ENCODE peak calls at places on chromosomes 6 and 20, in nine cellular contexts. Y is endothelial cell; R is neural progenitor cell; F is left ventricle myocardium inferior; A is lower lobe of right lung; U is CD8-positive, alpha-beta T cell; V is B cell; O is endodermal cell; X is psoas muscle. S is an unnamed sample.

GRCh38 chr6:127514396-127515227 is 4.5 kb downstream of the MTCL3 start:
- DNase-seq in Y (peak; percentile 55), R (peak; percentile 83), F (peak; percentile 46), A (peak; percentile 70), U (no peak), V (no peak), O (peak; percentile 89), X (peak; percentile 37), S (peak; percentile 36)

GRCh38 chr6:136437246-136437645 is 113.0 kb downstream of the MAP7 start:
- DNase-seq in Y (no peak), R (no peak), F (no peak), A (no peak), U (no peak), V (no peak), O (no peak), X (no peak), S (no peak)

GRCh38 chr6:18280084-18280483 is 15.8 kb upstream of the DEK start:
- DNase-seq in Y (no peak), R (peak; percentile 59), F (no peak), A (no peak), U (no peak), V (no peak), O (no peak), X (no peak), S (no peak)

GRCh38 chr20:61520761-61521460 is 268.9 kb downstream of the CDH4 start:
- DNase-seq in Y (no peak), R (no peak), F (no peak), A (no peak), U (no peak), V (no peak), O (no peak), X (no peak), S (peak; percentile 56)

GRCh38 chr6:109417646-109418045 is 22.8 kb downstream of the PPIL6 start:
- DNase-seq in Y (no peak), R (no peak), F (no peak), A (no peak), U (no peak), V (no peak), O (no peak), X (no peak), S (no peak)

GRCh38 chr6:14559754-14560527 is 442.4 kb downstream of the CD83 start:
- DNase-seq in Y (no peak), R (no peak), F (no peak), A (no peak), U (no peak), V (no peak), O (no peak), X (no peak), S (no peak)

GRCh38 chr20:33370296-33370695 is 31.0 kb downstream of the CDK5RAP1 start:
- DNase-seq in Y (no peak), R (no peak), F (no peak), A (no peak), U (peak; percentile 29), V (no peak), O (no peak), X (no peak), S (no peak)

GRCh38 chr6:141562801-141563763 is 569.6 kb upstream of the GJE1 start:
- DNase-seq in Y (peak; percentile 66), R (peak; percentile 80), F (peak; percentile 21), A (no peak), U (peak; percentile 54), V (peak; percentile 62), O (peak; percentile 71), X (peak; percentile 41), S (peak; percentile 97)

GRCh38 chr6:39998126-39998525 is 63.9 kb upstream of the MOCS1 start:
- DNase-seq in Y (no peak), R (no peak), F (no peak), A (no peak), U (no peak), V (no peak), O (no peak), X (no peak), S (no peak)

GRCh38 chr6:25660512-25660911 is 8.5 kb downstream of the SCGN start:
- DNase-seq in Y (no peak), R (no peak), F (no peak), A (no peak), U (no peak), V (no peak), O (no peak), X (no peak), S (no peak)

GRCh38 chr6:95185874-95186273 is 391.5 kb upstream of the MANEA start:
- DNase-seq in Y (no peak), R (no peak), F (no peak), A (no peak), U (no peak), V (no peak), O (no peak), X (no peak), S (no peak)

GRCh38 chr20:2575682-2576081 is 39.3 kb downstream of the TMC2 start:
- DNase-seq in Y (no peak), R (no peak), F (no peak), A (no peak), U (no peak), V (no peak), O (no peak), X (no peak), S (no peak)
- TF ChIP-seq CTCF in Y (no peak), R (no peak), F (no peak), A (no peak), U (no peak), V (no peak), O (no peak), X (no peak), S (no peak)

DNA sequence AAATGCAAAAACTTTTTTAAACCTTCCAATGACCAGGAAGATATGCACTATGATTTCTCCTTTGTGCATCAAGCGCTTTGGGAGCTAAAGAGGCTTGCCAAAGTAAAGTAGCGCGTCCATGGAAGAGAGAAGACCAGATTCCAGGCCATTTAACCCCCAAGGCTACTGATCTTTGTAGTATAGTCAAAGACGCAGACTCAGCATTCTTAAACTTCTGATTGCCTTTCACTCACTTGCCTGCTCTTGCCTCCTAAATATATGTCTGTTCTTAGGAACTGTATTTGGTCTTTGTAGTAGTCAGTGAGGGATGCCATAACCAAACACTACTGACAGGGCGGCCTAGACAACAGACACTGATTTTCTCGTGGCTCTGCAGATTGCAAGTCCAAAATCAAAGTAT is 426.4 kb downstream of the PRKN start:
- DNase-seq in Y (no peak), R (no peak), F (no peak), A (no peak), U (no peak), V (no peak), O (no peak), X (no peak), S (no peak)
- TF ChIP-seq CTCF in Y (no peak), R (no peak), F (no peak), A (no peak), U (no peak), V (no peak), O (no peak), X (no peak), S (no peak)

DNA sequence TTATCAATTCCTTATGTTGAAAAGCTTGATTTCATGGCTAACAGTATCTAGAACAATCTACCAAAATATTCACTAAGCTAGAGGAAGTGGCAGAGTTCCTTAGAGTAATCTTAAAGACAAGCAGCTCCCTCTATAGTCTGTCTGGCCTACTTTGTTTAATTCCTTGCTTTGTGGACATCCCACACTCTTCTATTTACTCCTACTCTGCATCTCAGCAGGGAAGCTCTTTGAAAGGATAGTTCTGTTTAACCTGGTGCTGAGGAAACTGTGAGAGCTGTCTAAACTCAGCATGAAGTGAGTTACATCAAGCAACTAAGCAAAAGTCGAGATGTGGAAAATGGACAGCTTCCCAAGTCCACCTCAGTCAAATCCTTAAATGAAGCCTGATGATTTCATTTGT is 4.3 kb downstream of the REV3L start:
- DNase-seq in Y (no peak), R (peak; percentile 88), F (no peak), A (no peak), U (no peak), V (no peak), O (peak; percentile 68), X (no peak), S (peak; percentile 68)
- TF ChIP-seq CTCF in Y (no peak), R (peak; percentile 46), F (peak; percentile 48), A (peak; percentile 45), U (peak; percentile 49), V (peak; percentile 72), O (peak; percentile 57), X (peak; percentile 20), S (peak; percentile 39)

DNA sequence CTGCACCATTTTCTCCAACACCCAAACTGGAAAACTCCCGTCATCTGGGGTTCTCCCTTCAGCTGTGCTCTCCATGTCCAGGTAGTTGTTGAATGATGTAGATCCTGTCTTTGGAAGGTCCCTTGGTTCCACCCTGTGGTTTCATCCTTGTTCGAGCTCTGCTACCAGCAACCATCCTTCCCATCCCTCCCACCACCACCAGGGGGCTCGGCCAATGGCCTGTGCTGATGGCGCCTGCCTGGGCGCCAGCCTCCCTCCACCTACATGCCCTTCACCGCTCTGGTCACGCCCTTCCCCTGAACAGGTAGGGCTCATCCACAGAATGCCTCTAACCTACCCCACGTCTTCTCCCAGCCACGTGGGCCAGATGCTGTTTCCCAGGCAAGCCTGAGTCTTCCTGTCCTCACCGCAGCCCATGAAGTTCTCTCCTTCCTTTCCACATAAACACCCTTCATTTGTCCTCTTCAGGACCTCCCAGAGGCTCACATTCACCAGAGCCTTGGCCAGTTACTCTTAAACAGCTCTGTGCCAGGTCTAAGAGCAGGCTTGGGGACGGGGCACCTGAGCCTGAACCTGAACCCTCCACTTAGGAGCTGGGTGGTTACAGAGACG is 75.1 kb upstream of the DUSP22 start:
- DNase-seq in Y (peak; percentile 55), R (peak; percentile 54), F (no peak), A (no peak), U (no peak), V (no peak), O (peak; percentile 94), X (no peak), S (no peak)
- TF ChIP-seq CTCF in Y (peak; percentile 65), R (peak; percentile 68), F (peak; percentile 46), A (peak; percentile 48), U (peak; percentile 21), V (peak; percentile 50), O (peak; percentile 88), X (peak; percentile 30), S (peak; percentile 52)

DNA sequence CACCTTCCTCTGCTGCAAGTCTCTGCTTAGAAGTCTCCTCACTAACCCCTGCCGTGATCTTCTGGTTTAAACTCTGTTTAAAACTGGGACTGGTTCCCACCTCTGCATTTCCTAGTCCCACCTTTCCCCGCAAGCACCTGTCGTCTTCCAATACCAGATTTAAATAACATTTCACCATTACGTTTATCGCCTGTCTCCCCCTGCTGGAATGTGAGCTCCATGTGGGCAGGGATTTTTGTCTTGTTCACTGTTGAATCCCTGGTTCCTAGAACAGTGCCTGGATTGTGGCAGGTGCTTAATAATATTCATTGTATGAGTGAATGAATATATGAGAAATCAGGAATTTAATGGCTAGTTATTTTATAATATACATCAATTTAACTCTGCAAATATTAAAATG is 2.7 kb downstream of the GUCA1A start:
- DNase-seq in Y (no peak), R (peak; percentile 33), F (no peak), A (no peak), U (no peak), V (no peak), O (no peak), X (no peak), S (no peak)
- TF ChIP-seq CTCF in Y (no peak), R (peak; percentile 48), F (no peak), A (no peak), U (no peak), V (no peak), O (peak; percentile 67), X (no peak), S (peak; percentile 20)

GRCh38 chr6:57190140-57190539 is 18.0 kb downstream of the BAG2 start:
- DNase-seq in Y (no peak), R (no peak), F (no peak), A (no peak), U (no peak), V (no peak), O (no peak), X (no peak), S (peak; percentile 75)
- TF ChIP-seq CTCF in Y (no peak), R (peak; percentile 19), F (peak; percentile 42), A (peak; percentile 17), U (no peak), V (no peak), O (peak; percentile 35), X (peak; percentile 29), S (peak; percentile 59)